ENCODE peak calls at places on chromosomes 13 and 19, in eight cellular contexts. G, I, W, O, X, R, U and S are unnamed samples.

GRCh38 chr19:6694147-6694815 is 24.3 kb upstream of the TNFSF14 start:
- DNase-seq in O (no peak), X (no peak), G (no peak), W (no peak), R (no peak), I (no peak), U (no peak), S (no peak)

GRCh38 chr19:6674868-6675305 is 4.9 kb upstream of the TNFSF14 start:
- DNase-seq in G (peak), O (no peak), R (peak), U (peak), I (peak), W (peak), X (no peak), S (no peak)

GRCh38 chr13:51451134-51451466 is 1.7 kb downstream of the INTS6 start:
- DNase-seq in G (no peak), I (no peak), X (no peak), R (no peak), U (no peak), W (no peak), O (peak), S (no peak)

GRCh38 chr13:109761695-109762094 is 24.7 kb downstream of the IRS2 start:
- DNase-seq in I (no peak), G (no peak), W (no peak), O (no peak), R (no peak), X (no peak), U (no peak), S (no peak)

GRCh38 chr19:38831142-38831605 is 420 bp downstream of the ECH1 start:
- DNase-seq in R (peak), I (no peak), W (peak), U (no peak), O (no peak), G (peak), X (no peak), S (peak)

GRCh38 chr19:40006273-40006691 is 9.4 kb downstream of the ZNF546 start:
- DNase-seq in R (no peak), W (no peak), X (no peak), G (no peak), O (no peak), I (no peak), U (no peak), S (no peak)

GRCh38 chr13:29679357-29680050 is 84.0 kb upstream of the SLC7A1 start:
- DNase-seq in I (no peak), W (peak), U (no peak), R (no peak), G (no peak), O (no peak), X (no peak), S (no peak)

GRCh38 chr13:71144883-71145282 is 722.1 kb downstream of the DACH1 start:
- DNase-seq in G (no peak), I (no peak), U (no peak), O (no peak), X (no peak), R (no peak), W (no peak), S (no peak)

GRCh38 chr13:50448535-50448981 is 394.9 kb downstream of the DLEU7 start:
- DNase-seq in G (no peak), O (no peak), I (no peak), X (no peak), U (no peak), R (no peak), W (no peak), S (no peak)